ENCODE peak calls at places on chromosomes 3 and 15, in seven cellular contexts. D, X, Q, N, A, U and I are unnamed samples.

GRCh38 chr15:38471974-38472373 is 18.0 kb downstream of the FAM98B start:
- DNase-seq in N (no peak), Q (no peak), A (no peak), D (no peak), U (no peak), X (no peak), I (no peak)

GRCh38 chr15:100908466-100908865 is 10.7 kb upstream of the LRRK1 start:
- DNase-seq in N (no peak), A (no peak), U (no peak), D (no peak), Q (no peak), X (no peak), I (no peak)

GRCh38 chr3:115808239-115808638 is 184.9 kb downstream of the GAP43 start:
- DNase-seq in N (no peak), X (no peak), Q (no peak), D (no peak), A (no peak), U (no peak), I (no peak)

GRCh38 chr3:185332026-185332735 is 30.8 kb upstream of the MAP3K13 start:
- DNase-seq in U (no peak), Q (no peak), D (peak), X (no peak), A (peak), N (no peak), I (peak)

GRCh38 chr15:96889734-96890480 is 559.4 kb downstream of the NR2F2 start:
- DNase-seq in Q (no peak), U (no peak), X (no peak), D (no peak), A (no peak), N (peak), I (no peak)

GRCh38 chr15:89442671-89443307 is 53.6 kb downstream of the RHCG start:
- DNase-seq in Q (peak), A (peak), X (peak), N (no peak), U (no peak), D (peak), I (peak)

GRCh38 chr15:62782100-62782791 is 260.3 kb upstream of the TPM1 start:
- DNase-seq in N (peak), U (peak), D (peak), X (peak), Q (peak), A (peak), I (no peak)

GRCh38 chr3:425094-425493 is 228.5 kb downstream of the CHL1 start:
- DNase-seq in D (no peak), X (no peak), U (peak), A (no peak), Q (no peak), N (no peak), I (peak)

GRCh38 chr3:196111939-196112386 is 30.1 kb upstream of the TFRC start:
- DNase-seq in X (no peak), U (no peak), D (no peak), N (no peak), Q (no peak), A (no peak), I (no peak)

GRCh38 chr3:68893600-68894239 is 38.6 kb downstream of the TAFA4 start:
- DNase-seq in U (peak), X (no peak), Q (peak), N (no peak), D (peak), A (peak), I (no peak)

GRCh38 chr3:10911350-10912002 is 81.1 kb upstream of the SLC6A1 start:
- DNase-seq in U (no peak), N (no peak), X (no peak), A (no peak), Q (no peak), D (no peak), I (no peak)

GRCh38 chr3:119763466-119763865 is 18.4 kb upstream of the NR1I2 start:
- DNase-seq in Q (no peak), A (no peak), D (no peak), U (no peak), N (no peak), X (no peak), I (no peak)

GRCh38 chr3:149512073-149512782 is 37.7 kb downstream of the TM4SF4 start:
- DNase-seq in X (peak), U (peak), A (peak), N (no peak), D (peak), Q (peak), I (no peak)

GRCh38 chr3:12371525-12372140 is 82.8 kb downstream of the PPARG start:
- DNase-seq in N (no peak), X (peak), A (no peak), Q (no peak), D (no peak), U (no peak), I (no peak)

GRCh38 chr3:96331341-96331740 is 483.1 kb upstream of the EPHA6 start:
- DNase-seq in N (no peak), D (no peak), A (peak), Q (no peak), X (no peak), U (peak), I (no peak)

GRCh38 chr3:24432989-24433388 is 61.7 kb downstream of the THRB start:
- DNase-seq in N (no peak), X (no peak), A (no peak), Q (no peak), U (no peak), D (no peak), I (no peak)

GRCh38 chr3:81716870-81717509 is 44.5 kb downstream of the GBE1 start:
- DNase-seq in N (no peak), D (no peak), A (peak), X (peak), Q (no peak), U (no peak), I (no peak)

GRCh38 chr3:110106805-110107204 is 769.5 kb upstream of the DPPA4 start:
- DNase-seq in D (no peak), U (no peak), Q (no peak), A (no peak), X (peak), N (no peak), I (no peak)

GRCh38 chr3:13352621-13353131 is 67.4 kb downstream of the NUP210 start:
- DNase-seq in D (no peak), U (no peak), Q (no peak), N (no peak), A (peak), X (peak), I (no peak)

GRCh38 chr15:59296181-59296617 is 76.5 kb downstream of the MYO1E start:
- DNase-seq in X (peak), A (no peak), U (no peak), Q (no peak), N (peak), D (no peak), I (no peak)

GRCh38 chr3:179297971-179298725 is 24.7 kb upstream of the ZNF639 start:
- DNase-seq in N (no peak), X (no peak), A (no peak), Q (no peak), D (no peak), U (no peak), I (no peak)